ENCODE peak calls at places on chromosomes 2 and 18, in four cellular contexts. N is body of pancreas, F is tibial artery, M is pancreas. S is an unnamed sample.

GRCh38 chr2:180017764-180018163 is 10.7 kb upstream of the CWC22 start:
- DNase-seq in N (no peak), F (peak; percentile 66), M (peak; percentile 23), S (no peak)

GRCh38 chr2:149205143-149205542 is 125.2 kb upstream of the LYPD6 start:
- DNase-seq in N (no peak), F (no peak), M (no peak), S (no peak)

GRCh38 chr2:229350117-229350805 is 79.2 kb upstream of the PID1 start:
- DNase-seq in N (no peak), F (no peak), M (no peak), S (no peak)

GRCh38 chr18:63005306-63005705 is 290.0 kb downstream of the PHLPP1 start:
- DNase-seq in N (no peak), F (no peak), M (no peak), S (peak; percentile 17)

GRCh38 chr2:138415891-138416494 is 85.6 kb upstream of the SPOPL start:
- DNase-seq in N (no peak), F (no peak), M (no peak), S (no peak)

GRCh38 chr2:160205511-160205910 is 5.4 kb upstream of the ITGB6 start:
- DNase-seq in N (no peak), F (peak; percentile 83), M (no peak), S (no peak)

GRCh38 chr18:25704096-25704870 is 352.3 kb upstream of the ZNF521 start:
- DNase-seq in N (no peak), F (no peak), M (no peak), S (no peak)

GRCh38 chr18:54147439-54147838 is 77.0 kb downstream of the MBD2 start:
- DNase-seq in N (no peak), F (no peak), M (no peak), S (no peak)

GRCh38 chr2:95310211-95310610 is 13.1 kb downstream of the KCNIP3 start:
- DNase-seq in N (no peak), F (no peak), M (peak; percentile 62), S (no peak)

GRCh38 chr2:238256594-238257104 is 16.8 kb upstream of the HES6 start:
- DNase-seq in N (peak; percentile 94), F (no peak), M (peak; percentile 95), S (peak; percentile 92)

GRCh38 chr18:50162486-50163304 is 32.3 kb downstream of the MYO5B start:
- DNase-seq in N (no peak), F (no peak), M (no peak), S (no peak)

GRCh38 chr2:127627740-127628571 is 18.0 kb upstream of the GPR17 start:
- DNase-seq in N (no peak), F (peak; percentile 53), M (peak; percentile 42), S (peak; percentile 40)

GRCh38 chr2:42878581-42878980 is 86.2 kb upstream of the HAAO start:
- DNase-seq in N (no peak), F (no peak), M (no peak), S (no peak)

GRCh38 chr2:160522951-160523700 is 29.5 kb upstream of the RBMS1 start:
- DNase-seq in N (no peak), F (no peak), M (no peak), S (no peak)

GRCh38 chr2:72137498-72138010 is 10.1 kb downstream of the CYP26B1 start:
- DNase-seq in N (peak; percentile 60), F (peak; percentile 74), M (peak; percentile 86), S (peak; percentile 69)

GRCh38 chr2:112784199-112785189 is at the start of gene IL1A:
- DNase-seq in N (no peak), F (no peak), M (no peak), S (no peak)

GRCh38 chr2:84486436-84487115 is 27.5 kb upstream of the SUCLG1 start:
- DNase-seq in N (peak; percentile 78), F (no peak), M (no peak), S (no peak)

GRCh38 chr2:184554736-184555135 is 43.6 kb upstream of the ZNF804A start:
- DNase-seq in N (no peak), F (no peak), M (no peak), S (no peak)

GRCh38 chr18:41073372-41073954 is 881.6 kb upstream of the PIK3C3 start:
- DNase-seq in N (no peak), F (no peak), M (no peak), S (no peak)

GRCh38 chr2:112480540-112481049 is 1.4 kb upstream of the TTL start:
- DNase-seq in N (no peak), F (no peak), M (no peak), S (no peak)

GRCh38 chr18:51390695-51391094 is 193.2 kb upstream of the MEX3C start:
- DNase-seq in N (no peak), F (no peak), M (no peak), S (no peak)

GRCh38 chr2:207202645-207203044 is 36.9 kb upstream of the KLF7 start:
- DNase-seq in N (no peak), F (no peak), M (no peak), S (no peak)

GRCh38 chr2:181036445-181036844 is 56.0 kb downstream of the UBE2E3 start:
- DNase-seq in N (no peak), F (no peak), M (no peak), S (no peak)

GRCh38 chr18:73707035-73707434 is 440.6 kb downstream of the FBXO15 start:
- DNase-seq in N (no peak), F (no peak), M (no peak), S (no peak)

GRCh38 chr2:170530284-170530745 is 184.8 kb upstream of the SP5 start:
- DNase-seq in N (peak; percentile 68), F (peak; percentile 91), M (peak; percentile 77), S (peak; percentile 84)

GRCh38 chr18:41767960-41768359 is 187.1 kb upstream of the PIK3C3 start:
- DNase-seq in N (no peak), F (no peak), M (no peak), S (no peak)

GRCh38 chr2:232340171-232340935 is 38.2 kb upstream of the ALPP start:
- DNase-seq in N (no peak), F (peak; percentile 52), M (no peak), S (no peak)

GRCh38 chr2:234848578-234848977 is 103.2 kb upstream of the SH3BP4 start:
- DNase-seq in N (no peak), F (no peak), M (no peak), S (no peak)

GRCh38 chr2:96336104-96336775 is 674 bp downstream of the NCAPH start:
- DNase-seq in N (no peak), F (no peak), M (no peak), S (no peak)

GRCh38 chr2:54149623-54150501 is 34.4 kb downstream of the ACYP2 start:
- DNase-seq in N (no peak), F (no peak), M (no peak), S (no peak)

GRCh38 chr2:30798536-30798991 is 8.7 kb downstream of the CAPN13 start:
- DNase-seq in N (no peak), F (no peak), M (no peak), S (no peak)

GRCh38 chr2:173806761-173807160 is 158.4 kb downstream of the SP3 start:
- DNase-seq in N (no peak), F (no peak), M (no peak), S (no peak)

GRCh38 chr2:17792515-17792914 is 23.7 kb upstream of the MSGN1 start:
- DNase-seq in N (no peak), F (no peak), M (no peak), S (no peak)

GRCh38 chr2:30422437-30422805 is 24.6 kb upstream of the LCLAT1 start:
- DNase-seq in N (no peak), F (no peak), M (no peak), S (no peak)

GRCh38 chr2:204343685-204344084 is 201.6 kb upstream of the PARD3B start:
- DNase-seq in N (no peak), F (no peak), M (no peak), S (no peak)
- H3K27ac ChIP-seq in N (no peak overlapping the region), F (no peak overlapping the region), M (no peak overlapping the region), S (no peak overlapping the region)

GRCh38 chr2:63056309-63057065 is 5.9 kb downstream of the OTX1 start:
- DNase-seq in N (no peak), F (no peak), M (no peak), S (peak; percentile 40)
- H3K4me3 ChIP-seq in N (no peak overlapping the region), F (no peak overlapping the region), M (no peak overlapping the region), S (no peak overlapping the region)

DNA sequence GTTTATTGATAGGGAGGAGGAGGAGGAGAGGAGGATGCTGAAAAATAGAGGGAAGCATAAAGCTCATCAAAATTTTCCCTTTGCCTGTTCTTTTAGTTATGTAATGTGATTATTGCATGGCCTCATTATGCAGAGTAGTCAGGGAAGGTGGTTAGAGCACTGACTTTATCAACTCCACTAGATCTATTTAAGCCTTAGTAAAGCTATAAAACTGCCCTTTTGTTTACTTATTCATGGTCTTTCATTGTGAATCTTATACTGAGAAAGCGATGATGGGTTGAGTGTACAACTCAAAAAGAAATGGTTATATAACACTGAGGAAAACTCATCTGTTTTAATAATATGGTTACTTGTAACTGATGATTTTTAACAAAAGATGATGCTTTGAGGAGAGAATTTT is 81.7 kb downstream of the MAP4K4 start:
- DNase-seq in N (no peak), F (no peak), M (no peak), S (no peak)
- H3K4me1 ChIP-seq in N (peaks cover 11% of the 10 kb centered on the region), F (no peaks in the 10 kb centered on the region), M (no peaks in the 10 kb centered on the region), S (no peaks in the 10 kb centered on the region)

GRCh38 chr18:55920063-55920462 is 332.1 kb upstream of the TCF4 start:
- DNase-seq in N (no peak), F (no peak), M (no peak), S (no peak)
- H3K27ac ChIP-seq in N (no peak overlapping the region), F (no peak overlapping the region), M (no peak overlapping the region), S (no peak overlapping the region)